ENCODE peak calls at places on chromosomes 5 and 9, in six cellular contexts. One of them, this sample, is unnamed.

GRCh38 chr5:149429839-149430721 is 51.0 kb upstream of the IL17B start:
- DNase-seq in Kasumi-1: peak
- DNase-seq in A549: no peak
- DNase-seq in choroid plexus epithelial cell: peak
- DNase-seq in HFF-Myc: no peak
- DNase-seq in spleen: peak
- DNase-seq in this sample: no peak

GRCh38 chr5:107367480-107367879 is 303.3 kb downstream of the EFNA5 start:
- DNase-seq in Kasumi-1: no peak
- DNase-seq in A549: no peak
- DNase-seq in choroid plexus epithelial cell: no peak
- DNase-seq in HFF-Myc: no peak
- DNase-seq in spleen: no peak
- DNase-seq in this sample: no peak

GRCh38 chr5:107646418-107646817 is 24.3 kb downstream of the EFNA5 start:
- DNase-seq in Kasumi-1: no peak
- DNase-seq in A549: no peak
- DNase-seq in choroid plexus epithelial cell: peak
- DNase-seq in HFF-Myc: no peak
- DNase-seq in spleen: no peak
- DNase-seq in this sample: no peak

GRCh38 chr9:25681270-25681669 is 3.0 kb upstream of the TUSC1 start:
- DNase-seq in Kasumi-1: no peak
- DNase-seq in A549: no peak
- DNase-seq in choroid plexus epithelial cell: peak
- DNase-seq in HFF-Myc: no peak
- DNase-seq in spleen: no peak
- DNase-seq in this sample: no peak

GRCh38 chr5:137036630-137037029 is 462.5 kb downstream of the SPOCK1 start:
- DNase-seq in Kasumi-1: no peak
- DNase-seq in A549: no peak
- DNase-seq in choroid plexus epithelial cell: no peak
- DNase-seq in HFF-Myc: no peak
- DNase-seq in spleen: no peak
- DNase-seq in this sample: no peak

GRCh38 chr9:42852133-42852532 is 668.7 kb downstream of the SPATA31A6 start:
- DNase-seq in Kasumi-1: peak
- DNase-seq in A549: peak
- DNase-seq in choroid plexus epithelial cell: peak
- DNase-seq in HFF-Myc: no peak
- DNase-seq in spleen: no peak
- DNase-seq in this sample: peak

GRCh38 chr5:73433272-73433981 is 15.2 kb downstream of the FOXD1 start:
- DNase-seq in Kasumi-1: no peak
- DNase-seq in A549: no peak
- DNase-seq in choroid plexus epithelial cell: no peak
- DNase-seq in HFF-Myc: no peak
- DNase-seq in spleen: no peak
- DNase-seq in this sample: no peak

GRCh38 chr5:14501353-14502162 is 80.0 kb upstream of the OTULINL start:
- DNase-seq in Kasumi-1: no peak
- DNase-seq in A549: no peak
- DNase-seq in choroid plexus epithelial cell: no peak
- DNase-seq in HFF-Myc: no peak
- DNase-seq in spleen: no peak
- DNase-seq in this sample: no peak

GRCh38 chr5:160262665-160263064 is 33.4 kb downstream of the FABP6 start:
- DNase-seq in Kasumi-1: peak
- DNase-seq in A549: no peak
- DNase-seq in choroid plexus epithelial cell: no peak
- DNase-seq in HFF-Myc: no peak
- DNase-seq in spleen: peak
- DNase-seq in this sample: no peak